ENCODE peak calls at places on chromosomes 4 and X, in eight cellular contexts. One of them, this sample, is unnamed.

GRCh38 chr4:27234306-27234899 is 373.8 kb downstream of the STIM2 start:
- DNase-seq in aorta: no peak
- DNase-seq in skeletal muscle cell: no peak
- DNase-seq in tibial nerve: no peak
- DNase-seq in Peyer's patch: no peak
- DNase-seq in neural progenitor cell: no peak
- DNase-seq in lower lobe of right lung: no peak
- DNase-seq in fibroblast of the aortic adventitia: peak
- DNase-seq in this sample: no peak

GRCh38 chrX:131577433-131577832 is 33.6 kb downstream of the OR13H1 start:
- DNase-seq in tibial nerve: no peak
- DNase-seq in skeletal muscle cell: no peak
- DNase-seq in aorta: no peak
- DNase-seq in lower lobe of right lung: no peak
- DNase-seq in fibroblast of the aortic adventitia: no peak
- DNase-seq in neural progenitor cell: no peak
- DNase-seq in Peyer's patch: no peak
- DNase-seq in this sample: no peak

GRCh38 chrX:132292753-132293152 is 73.5 kb upstream of the RAP2C start:
- DNase-seq in lower lobe of right lung: no peak
- DNase-seq in skeletal muscle cell: peak
- DNase-seq in neural progenitor cell: peak
- DNase-seq in aorta: no peak
- DNase-seq in Peyer's patch: no peak
- DNase-seq in tibial nerve: peak
- DNase-seq in fibroblast of the aortic adventitia: peak
- DNase-seq in this sample: peak

GRCh38 chrX:153226344-153227190 is 47.5 kb downstream of the MAGEA1 start:
- DNase-seq in aorta: peak
- DNase-seq in lower lobe of right lung: peak
- DNase-seq in tibial nerve: peak
- DNase-seq in neural progenitor cell: peak
- DNase-seq in fibroblast of the aortic adventitia: peak
- DNase-seq in Peyer's patch: no peak
- DNase-seq in skeletal muscle cell: peak
- DNase-seq in this sample: peak

GRCh38 chrX:125202486-125203378 is 116.9 kb upstream of the TEX13C start:
- DNase-seq in tibial nerve: no peak
- DNase-seq in aorta: peak
- DNase-seq in neural progenitor cell: peak
- DNase-seq in skeletal muscle cell: no peak
- DNase-seq in Peyer's patch: no peak
- DNase-seq in fibroblast of the aortic adventitia: no peak
- DNase-seq in lower lobe of right lung: no peak
- DNase-seq in this sample: no peak

GRCh38 chr4:13543648-13544555 is at the start of gene NKX3-2:
- DNase-seq in Peyer's patch: no peak
- DNase-seq in aorta: no peak
- DNase-seq in neural progenitor cell: peak
- DNase-seq in fibroblast of the aortic adventitia: no peak
- DNase-seq in skeletal muscle cell: no peak
- DNase-seq in lower lobe of right lung: no peak
- DNase-seq in tibial nerve: no peak
- DNase-seq in this sample: no peak

GRCh38 chr4:14410469-14410868 is 591.8 kb upstream of the CPEB2 start:
- DNase-seq in lower lobe of right lung: no peak
- DNase-seq in tibial nerve: no peak
- DNase-seq in skeletal muscle cell: no peak
- DNase-seq in fibroblast of the aortic adventitia: no peak
- DNase-seq in aorta: no peak
- DNase-seq in Peyer's patch: no peak
- DNase-seq in neural progenitor cell: no peak
- DNase-seq in this sample: no peak

GRCh38 chr4:73045894-73046293 is 23.6 kb downstream of the COX18 start:
- DNase-seq in tibial nerve: no peak
- DNase-seq in skeletal muscle cell: no peak
- DNase-seq in lower lobe of right lung: no peak
- DNase-seq in aorta: no peak
- DNase-seq in fibroblast of the aortic adventitia: no peak
- DNase-seq in Peyer's patch: no peak
- DNase-seq in neural progenitor cell: no peak
- DNase-seq in this sample: no peak

GRCh38 chr4:121822796-121823504 is 733 bp downstream of the CCNA2 start:
- DNase-seq in lower lobe of right lung: peak
- DNase-seq in fibroblast of the aortic adventitia: peak
- DNase-seq in neural progenitor cell: peak
- DNase-seq in skeletal muscle cell: no peak
- DNase-seq in Peyer's patch: no peak
- DNase-seq in aorta: no peak
- DNase-seq in tibial nerve: no peak
- DNase-seq in this sample: no peak

GRCh38 chr4:76601791-76602190 is 166.8 kb downstream of the SHROOM3 start:
- DNase-seq in aorta: no peak
- DNase-seq in tibial nerve: no peak
- DNase-seq in lower lobe of right lung: no peak
- DNase-seq in skeletal muscle cell: no peak
- DNase-seq in fibroblast of the aortic adventitia: peak
- DNase-seq in Peyer's patch: no peak
- DNase-seq in neural progenitor cell: no peak
- DNase-seq in this sample: no peak

GRCh38 chrX:118977424-118977823 is 3.0 kb downstream of the LONRF3 start:
- DNase-seq in tibial nerve: no peak
- DNase-seq in neural progenitor cell: no peak
- DNase-seq in aorta: no peak
- DNase-seq in skeletal muscle cell: no peak
- DNase-seq in Peyer's patch: no peak
- DNase-seq in fibroblast of the aortic adventitia: no peak
- DNase-seq in lower lobe of right lung: no peak
- DNase-seq in this sample: no peak

GRCh38 chrX:131827935-131828334 is 195.2 kb upstream of the STK26 start:
- DNase-seq in fibroblast of the aortic adventitia: peak
- DNase-seq in Peyer's patch: no peak
- DNase-seq in aorta: no peak
- DNase-seq in neural progenitor cell: peak
- DNase-seq in lower lobe of right lung: no peak
- DNase-seq in tibial nerve: no peak
- DNase-seq in skeletal muscle cell: no peak
- DNase-seq in this sample: no peak

GRCh38 chr4:82715731-82716617 is 82.6 kb downstream of the SCD5 start:
- DNase-seq in aorta: no peak
- DNase-seq in tibial nerve: no peak
- DNase-seq in Peyer's patch: no peak
- DNase-seq in lower lobe of right lung: no peak
- DNase-seq in fibroblast of the aortic adventitia: peak
- DNase-seq in neural progenitor cell: no peak
- DNase-seq in skeletal muscle cell: no peak
- DNase-seq in this sample: no peak

GRCh38 chr4:7332216-7333023 is 102.3 kb downstream of the PSAPL1 start:
- DNase-seq in Peyer's patch: no peak
- DNase-seq in neural progenitor cell: no peak
- DNase-seq in fibroblast of the aortic adventitia: peak
- DNase-seq in lower lobe of right lung: peak
- DNase-seq in skeletal muscle cell: peak
- DNase-seq in tibial nerve: peak
- DNase-seq in aorta: peak
- DNase-seq in this sample: no peak

GRCh38 chr4:142095886-142096605 is 459.7 kb downstream of the IL15 start:
- DNase-seq in neural progenitor cell: no peak
- DNase-seq in fibroblast of the aortic adventitia: peak
- DNase-seq in Peyer's patch: no peak
- DNase-seq in tibial nerve: peak
- DNase-seq in skeletal muscle cell: peak
- DNase-seq in aorta: peak
- DNase-seq in lower lobe of right lung: no peak
- DNase-seq in this sample: peak

GRCh38 chr4:180060159-180060889 is 2182.9 kb upstream of the TENM3 start:
- DNase-seq in skeletal muscle cell: no peak
- DNase-seq in neural progenitor cell: peak
- DNase-seq in fibroblast of the aortic adventitia: no peak
- DNase-seq in aorta: no peak
- DNase-seq in lower lobe of right lung: no peak
- DNase-seq in Peyer's patch: no peak
- DNase-seq in tibial nerve: no peak
- DNase-seq in this sample: no peak

GRCh38 chrX:67612231-67612630 is 68.4 kb downstream of the AR start:
- DNase-seq in lower lobe of right lung: no peak
- DNase-seq in skeletal muscle cell: peak
- DNase-seq in Peyer's patch: no peak
- DNase-seq in tibial nerve: no peak
- DNase-seq in aorta: no peak
- DNase-seq in neural progenitor cell: no peak
- DNase-seq in fibroblast of the aortic adventitia: peak
- DNase-seq in this sample: no peak

GRCh38 chrX:140362861-140363260 is 142.0 kb downstream of the SOX3 start:
- DNase-seq in tibial nerve: no peak
- DNase-seq in aorta: no peak
- DNase-seq in Peyer's patch: no peak
- DNase-seq in lower lobe of right lung: no peak
- DNase-seq in skeletal muscle cell: no peak
- DNase-seq in neural progenitor cell: no peak
- DNase-seq in fibroblast of the aortic adventitia: no peak
- DNase-seq in this sample: no peak

DNA sequence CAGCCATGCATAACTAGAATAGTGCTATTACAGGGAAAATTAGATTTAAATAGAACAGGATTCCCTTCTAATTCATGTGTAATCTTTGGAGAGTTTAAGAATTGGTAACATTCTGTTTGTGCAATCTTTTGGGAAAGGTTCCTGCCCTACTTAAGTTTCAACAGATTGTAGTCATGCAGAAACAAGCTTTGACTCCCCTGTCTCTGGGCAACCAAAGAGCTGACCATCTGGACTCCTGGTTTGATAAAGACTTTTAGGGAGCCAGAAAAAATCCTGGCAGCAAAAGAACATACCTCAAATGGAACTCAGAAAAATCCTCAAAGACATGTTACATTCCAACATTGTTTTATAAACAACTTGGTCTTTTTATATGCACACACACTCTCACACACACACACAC is 191.1 kb upstream of the NEIL3 start:
- DNase-seq in tibial nerve: peak
- DNase-seq in Peyer's patch: no peak
- DNase-seq in skeletal muscle cell: peak
- DNase-seq in aorta: no peak
- DNase-seq in fibroblast of the aortic adventitia: peak
- DNase-seq in lower lobe of right lung: no peak
- DNase-seq in neural progenitor cell: no peak
- DNase-seq in this sample: no peak
- H3K4me3 ChIP-seq in tibial nerve: no peak
- H3K4me3 ChIP-seq in Peyer's patch: no peak
- H3K4me3 ChIP-seq in skeletal muscle cell: no peak
- H3K4me3 ChIP-seq in aorta: no peak
- H3K4me3 ChIP-seq in fibroblast of the aortic adventitia: no peak
- H3K4me3 ChIP-seq in lower lobe of right lung: no peak
- H3K4me3 ChIP-seq in neural progenitor cell: no peak
- H3K4me3 ChIP-seq in this sample: no peak

GRCh38 chr4:153713840-153714239 is 29.8 kb downstream of the TLR2 start:
- DNase-seq in lower lobe of right lung: no peak
- DNase-seq in tibial nerve: no peak
- DNase-seq in Peyer's patch: no peak
- DNase-seq in neural progenitor cell: no peak
- DNase-seq in fibroblast of the aortic adventitia: peak
- DNase-seq in aorta: no peak
- DNase-seq in skeletal muscle cell: no peak
- DNase-seq in this sample: no peak
- H3K4me3 ChIP-seq in lower lobe of right lung: no peak
- H3K4me3 ChIP-seq in tibial nerve: no peak
- H3K4me3 ChIP-seq in Peyer's patch: no peak
- H3K4me3 ChIP-seq in neural progenitor cell: no peak
- H3K4me3 ChIP-seq in fibroblast of the aortic adventitia: no peak
- H3K4me3 ChIP-seq in aorta: no peak
- H3K4me3 ChIP-seq in skeletal muscle cell: no peak
- H3K4me3 ChIP-seq in this sample: no peak

DNA sequence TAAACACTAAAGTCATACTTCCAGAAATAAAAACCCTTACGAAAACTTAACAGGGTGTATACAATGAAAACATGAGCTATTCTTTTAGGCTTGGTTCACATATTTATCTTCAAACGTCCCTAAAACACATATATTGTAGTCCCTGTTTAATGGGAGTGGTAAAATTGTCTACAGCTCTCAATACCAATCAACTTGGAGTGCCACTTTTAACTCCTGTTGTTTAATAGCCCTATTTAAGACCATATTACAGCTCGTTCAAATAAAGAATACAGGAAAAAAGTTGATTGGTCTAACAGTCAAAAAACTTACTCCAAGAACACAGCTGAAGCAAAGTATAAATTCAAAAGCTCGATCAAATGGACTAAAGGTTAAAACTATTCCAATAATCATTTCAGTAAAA is 3.9 kb downstream of the UBE2D3 start:
- DNase-seq in aorta: no peak
- DNase-seq in fibroblast of the aortic adventitia: no peak
- DNase-seq in tibial nerve: no peak
- DNase-seq in neural progenitor cell: no peak
- DNase-seq in lower lobe of right lung: no peak
- DNase-seq in Peyer's patch: no peak
- DNase-seq in skeletal muscle cell: no peak
- DNase-seq in this sample: no peak
- H3K4me3 ChIP-seq in aorta: peak
- H3K4me3 ChIP-seq in fibroblast of the aortic adventitia: peak
- H3K4me3 ChIP-seq in tibial nerve: peak
- H3K4me3 ChIP-seq in neural progenitor cell: peak
- H3K4me3 ChIP-seq in lower lobe of right lung: peak
- H3K4me3 ChIP-seq in Peyer's patch: peak
- H3K4me3 ChIP-seq in skeletal muscle cell: peak
- H3K4me3 ChIP-seq in this sample: no peak

GRCh38 chr4:173845580-173845979 is 315.6 kb upstream of the HAND2 start:
- DNase-seq in skeletal muscle cell: no peak
- DNase-seq in Peyer's patch: no peak
- DNase-seq in lower lobe of right lung: no peak
- DNase-seq in fibroblast of the aortic adventitia: peak
- DNase-seq in tibial nerve: no peak
- DNase-seq in neural progenitor cell: no peak
- DNase-seq in aorta: no peak
- DNase-seq in this sample: no peak
- H3K4me3 ChIP-seq in skeletal muscle cell: no peak
- H3K4me3 ChIP-seq in Peyer's patch: no peak
- H3K4me3 ChIP-seq in lower lobe of right lung: no peak
- H3K4me3 ChIP-seq in fibroblast of the aortic adventitia: no peak
- H3K4me3 ChIP-seq in tibial nerve: no peak
- H3K4me3 ChIP-seq in neural progenitor cell: no peak
- H3K4me3 ChIP-seq in aorta: no peak
- H3K4me3 ChIP-seq in this sample: no peak

GRCh38 chrX:8653956-8654355 is 78.0 kb downstream of the ANOS1 start:
- DNase-seq in skeletal muscle cell: no peak
- DNase-seq in aorta: no peak
- DNase-seq in neural progenitor cell: no peak
- DNase-seq in fibroblast of the aortic adventitia: no peak
- DNase-seq in lower lobe of right lung: no peak
- DNase-seq in tibial nerve: no peak
- DNase-seq in Peyer's patch: no peak
- DNase-seq in this sample: no peak
- H3K4me3 ChIP-seq in skeletal muscle cell: no peak
- H3K4me3 ChIP-seq in aorta: no peak
- H3K4me3 ChIP-seq in neural progenitor cell: no peak
- H3K4me3 ChIP-seq in fibroblast of the aortic adventitia: no peak
- H3K4me3 ChIP-seq in lower lobe of right lung: no peak
- H3K4me3 ChIP-seq in tibial nerve: no peak
- H3K4me3 ChIP-seq in Peyer's patch: no peak
- H3K4me3 ChIP-seq in this sample: no peak

DNA sequence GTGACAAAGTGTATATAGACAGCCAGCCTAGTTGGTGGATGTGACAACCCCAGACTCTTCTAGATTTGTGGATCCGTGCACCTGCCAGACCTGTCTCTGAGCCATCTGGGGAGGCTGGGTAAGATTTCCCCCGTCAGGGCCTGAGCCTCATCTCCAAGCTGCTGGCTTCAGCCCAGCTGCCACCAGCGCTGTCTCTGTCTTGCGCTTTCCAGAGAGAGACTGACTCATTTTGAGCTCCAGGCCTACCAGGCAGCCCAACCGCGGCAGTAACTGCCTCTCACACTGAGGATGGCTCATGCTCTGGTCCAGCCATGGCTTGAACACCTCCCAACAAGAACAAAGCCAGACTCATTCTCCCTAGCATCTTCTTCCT is 26.4 kb downstream of the NOP14 start:
- DNase-seq in lower lobe of right lung: no peak
- DNase-seq in Peyer's patch: no peak
- DNase-seq in skeletal muscle cell: peak
- DNase-seq in aorta: no peak
- DNase-seq in neural progenitor cell: no peak
- DNase-seq in fibroblast of the aortic adventitia: peak
- DNase-seq in tibial nerve: no peak
- DNase-seq in this sample: no peak
- H3K4me3 ChIP-seq in lower lobe of right lung: no peak
- H3K4me3 ChIP-seq in Peyer's patch: no peak
- H3K4me3 ChIP-seq in skeletal muscle cell: no peak
- H3K4me3 ChIP-seq in aorta: no peak
- H3K4me3 ChIP-seq in neural progenitor cell: no peak
- H3K4me3 ChIP-seq in fibroblast of the aortic adventitia: no peak
- H3K4me3 ChIP-seq in tibial nerve: no peak
- H3K4me3 ChIP-seq in this sample: no peak

This sample was measured in kidney epithelial cell.